ENCODE peak calls at places on chromosomes 4 and X, in ten cellular contexts. J, T, L, P, M, A, F, G, S and V are unnamed samples. For H3K27me3, the result is how much of the 10 kb centered on the place peaks cover.

GRCh38 chrX:19613645-19614323 is 98.5 kb upstream of the MAP3K15 start:
- DNase-seq in J (no peak), T (no peak), L (no peak), P (no peak), M (no peak), A (peak), F (no peak), G (no peak), S (no peak), V (no peak)

GRCh38 chr4:85756938-85757337 is 282.0 kb downstream of the ARHGAP24 start:
- DNase-seq in J (no peak), T (peak), L (no peak), P (no peak), M (peak), A (no peak), F (no peak), G (no peak), S (peak), V (no peak)

GRCh38 chr4:108141213-108142045 is 27.3 kb downstream of the LEF1 start:
- DNase-seq in J (no peak), T (no peak), L (no peak), P (no peak), M (no peak), A (no peak), F (no peak), G (no peak), S (no peak), V (no peak)

GRCh38 chr4:115272585-115272984 is 159.2 kb upstream of the NDST4 start:
- DNase-seq in J (no peak), T (no peak), L (no peak), P (no peak), M (no peak), A (no peak), F (no peak), G (no peak), S (no peak), V (no peak)

GRCh38 chrX:125219852-125220251 is 99.8 kb upstream of the TEX13C start:
- DNase-seq in J (no peak), T (no peak), L (no peak), P (no peak), M (no peak), A (no peak), F (no peak), G (no peak), S (no peak), V (no peak)

GRCh38 chr4:168475745-168476144 is 4.5 kb downstream of the DDX60L start:
- DNase-seq in J (no peak), T (no peak), L (no peak), P (no peak), M (no peak), A (no peak), F (no peak), G (no peak), S (peak), V (no peak)

GRCh38 chrX:109990582-109991276 is 12.2 kb upstream of the TMEM164 start:
- DNase-seq in J (no peak), T (no peak), L (no peak), P (no peak), M (no peak), A (no peak), F (no peak), G (no peak), S (no peak), V (no peak)

GRCh38 chr4:38132843-38133662 is 172.9 kb downstream of the PTTG2 start:
- DNase-seq in J (no peak), T (no peak), L (no peak), P (peak), M (no peak), A (no peak), F (no peak), G (no peak), S (no peak), V (no peak)

GRCh38 chrX:107724653-107725052 is 50.9 kb downstream of the TSC22D3 start:
- DNase-seq in J (no peak), T (no peak), L (no peak), P (no peak), M (no peak), A (no peak), F (no peak), G (no peak), S (no peak), V (no peak)

GRCh38 chrX:153706799-153707198 is 17.4 kb downstream of the BCAP31 start:
- DNase-seq in J (no peak), T (no peak), L (no peak), P (no peak), M (no peak), A (no peak), F (no peak), G (no peak), S (no peak), V (no peak)

GRCh38 chrX:142977128-142977914 is 48.4 kb upstream of the SPANXN4 start:
- DNase-seq in J (no peak), T (no peak), L (no peak), P (no peak), M (no peak), A (no peak), F (no peak), G (no peak), S (no peak), V (no peak)

GRCh38 chr4:173135241-173135847 is 33.3 kb upstream of the GALNT7 start:
- DNase-seq in J (no peak), T (peak), L (no peak), P (no peak), M (no peak), A (no peak), F (no peak), G (no peak), S (no peak), V (no peak)

GRCh38 chr4:156193800-156194199 is 240.1 kb upstream of the CTSO start:
- DNase-seq in J (peak), T (peak), L (no peak), P (no peak), M (no peak), A (no peak), F (no peak), G (no peak), S (no peak), V (no peak)

GRCh38 chr4:15109583-15109982 is 107.3 kb downstream of the CPEB2 start:
- DNase-seq in J (no peak), T (no peak), L (no peak), P (no peak), M (no peak), A (no peak), F (no peak), G (no peak), S (no peak), V (no peak)

GRCh38 chr4:78496021-78496643 is 55.4 kb upstream of the ANXA3 start:
- DNase-seq in J (no peak), T (no peak), L (no peak), P (no peak), M (no peak), A (no peak), F (no peak), G (no peak), S (no peak), V (no peak)

GRCh38 chr4:122341906-122342305 is 36.9 kb upstream of the ADAD1 start:
- DNase-seq in J (no peak), T (peak), L (no peak), P (no peak), M (no peak), A (no peak), F (no peak), G (no peak), S (no peak), V (no peak)

GRCh38 chr4:22129454-22130075 is 181.0 kb upstream of the KCNIP4 start:
- DNase-seq in J (no peak), T (peak), L (peak), P (peak), M (no peak), A (no peak), F (peak), G (peak), S (peak), V (no peak)

GRCh38 chrX:149570668-149571067 is 16.6 kb downstream of the MAGEA9B start:
- DNase-seq in J (no peak), T (peak), L (no peak), P (no peak), M (no peak), A (no peak), F (no peak), G (no peak), S (no peak), V (no peak)

GRCh38 chrX:18620349-18620748 is 51.6 kb downstream of the RS1 start:
- DNase-seq in J (no peak), T (no peak), L (no peak), P (no peak), M (no peak), A (no peak), F (no peak), G (no peak), S (peak), V (no peak)

GRCh38 chr4:112431158-112431557 is 84.8 kb downstream of the NEUROG2 start:
- DNase-seq in J (no peak), T (no peak), L (no peak), P (no peak), M (no peak), A (no peak), F (no peak), G (no peak), S (no peak), V (no peak)

GRCh38 chrX:136028383-136028984 is 43.2 kb downstream of the SLC9A6 start:
- DNase-seq in J (no peak), T (peak), L (no peak), P (no peak), M (peak), A (no peak), F (peak), G (peak), S (peak), V (peak)

GRCh38 chrX:3549442-3549875 is 164.0 kb downstream of the PRKX start:
- DNase-seq in J (no peak), T (peak), L (no peak), P (no peak), M (peak), A (no peak), F (no peak), G (no peak), S (peak), V (no peak)

DNA sequence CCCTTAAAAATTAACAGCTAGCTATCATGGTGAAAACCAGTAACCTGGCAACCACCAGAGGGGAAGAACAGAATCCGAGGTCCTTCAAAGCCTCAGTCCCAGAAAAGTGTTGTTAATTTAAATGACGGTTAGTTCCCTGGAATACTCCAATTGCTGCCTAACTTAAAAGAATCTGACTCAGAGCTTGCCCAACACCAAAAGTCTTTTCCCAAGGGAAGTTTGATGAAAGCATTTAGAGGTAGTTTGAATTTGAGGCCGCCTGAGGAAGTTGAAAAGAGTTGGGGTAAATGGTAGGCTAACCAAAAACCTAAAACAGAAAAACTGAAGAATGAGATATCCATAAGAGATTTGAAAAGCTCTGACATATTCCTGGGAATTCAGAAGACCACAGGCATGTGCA is 46.6 kb downstream of the IL13RA2 start:
- DNase-seq in J (no peak), T (no peak), L (no peak), P (no peak), M (no peak), A (no peak), F (no peak), G (no peak), S (no peak), V (no peak)
- H3K27me3 ChIP-seq in J (under half), T (under half), L (under half), P (under half), M (under half), A (under half), F (under half), G (under half), S (under half), V (under half)

DNA sequence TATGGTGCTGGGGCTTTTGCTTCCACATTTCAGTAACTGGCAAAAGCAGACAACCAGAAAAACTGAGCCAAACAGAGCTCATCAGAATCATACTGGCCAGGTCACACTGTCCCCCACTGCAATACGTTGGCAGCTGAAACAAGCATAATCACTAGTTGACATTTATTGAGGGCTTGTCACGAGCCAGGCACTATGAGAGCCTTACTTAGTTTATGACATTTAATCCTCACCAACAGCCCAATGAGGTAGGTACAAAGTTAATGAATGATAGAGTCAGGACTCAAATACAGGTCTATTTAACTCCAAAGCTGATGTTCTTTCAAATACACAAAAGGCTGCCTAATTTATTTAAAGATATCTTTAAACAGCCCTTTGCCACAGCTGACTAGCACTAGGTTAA is 174.0 kb upstream of the MBNL3 start:
- DNase-seq in J (no peak), T (no peak), L (no peak), P (no peak), M (no peak), A (no peak), F (no peak), G (no peak), S (no peak), V (no peak)
- H3K27me3 ChIP-seq in J (under half), T (under half), L (under half), P (under half), M (under half), A (under half), F (under half), G (under half), S (under half), V (under half)

DNA sequence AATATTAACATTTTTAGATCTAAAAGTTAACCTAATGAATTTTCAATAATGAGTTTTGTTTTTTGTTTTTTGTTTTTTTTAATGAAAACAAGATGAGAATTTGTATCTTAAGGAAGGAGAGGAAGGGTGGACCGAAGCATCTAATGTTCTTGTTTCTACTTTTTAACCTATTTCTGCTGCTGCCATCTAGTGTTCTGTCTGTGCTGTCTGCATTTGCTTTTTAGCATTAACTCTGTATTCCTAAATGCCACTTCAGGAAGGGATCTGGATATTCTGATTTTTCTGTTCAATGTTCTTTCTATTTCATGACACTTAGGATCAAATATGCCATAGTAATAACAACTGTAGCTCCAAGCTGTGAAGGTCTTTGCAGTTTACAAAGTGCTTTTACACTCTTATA is 161.7 kb downstream of the BRWD3 start:
- DNase-seq in J (no peak), T (no peak), L (peak), P (no peak), M (no peak), A (no peak), F (no peak), G (peak), S (peak), V (no peak)
- H3K27me3 ChIP-seq in J (under half), T (under half), L (under half), P (under half), M (under half), A (under half), F (under half), G (under half), S (under half), V (under half)

DNA sequence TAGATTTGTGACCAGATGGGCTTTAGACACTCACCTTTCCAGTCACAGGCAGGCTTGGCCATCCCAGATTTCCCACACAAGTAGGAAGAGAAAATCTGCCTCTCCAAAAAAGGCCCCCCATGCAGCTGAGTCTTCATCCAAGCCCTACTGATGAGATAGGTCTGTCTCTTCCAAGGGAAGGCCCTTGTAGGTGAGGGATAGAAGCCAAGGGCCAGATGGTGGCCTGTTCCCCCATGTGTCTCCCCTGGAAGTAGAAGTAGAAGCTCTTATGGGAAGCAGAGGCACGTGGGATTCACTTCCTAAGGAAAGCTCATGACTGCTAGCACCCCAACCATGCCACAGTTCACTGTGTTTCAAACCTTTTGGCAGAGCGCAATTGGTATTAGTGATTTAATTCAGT is 81.5 kb downstream of the REPS2 start:
- DNase-seq in J (no peak), T (no peak), L (no peak), P (no peak), M (no peak), A (no peak), F (no peak), G (no peak), S (no peak), V (no peak)
- H3K27me3 ChIP-seq in J (under half), T (under half), L (under half), P (under half), M (under half), A (under half), F (under half), G (under half), S (under half), V (under half)

DNA sequence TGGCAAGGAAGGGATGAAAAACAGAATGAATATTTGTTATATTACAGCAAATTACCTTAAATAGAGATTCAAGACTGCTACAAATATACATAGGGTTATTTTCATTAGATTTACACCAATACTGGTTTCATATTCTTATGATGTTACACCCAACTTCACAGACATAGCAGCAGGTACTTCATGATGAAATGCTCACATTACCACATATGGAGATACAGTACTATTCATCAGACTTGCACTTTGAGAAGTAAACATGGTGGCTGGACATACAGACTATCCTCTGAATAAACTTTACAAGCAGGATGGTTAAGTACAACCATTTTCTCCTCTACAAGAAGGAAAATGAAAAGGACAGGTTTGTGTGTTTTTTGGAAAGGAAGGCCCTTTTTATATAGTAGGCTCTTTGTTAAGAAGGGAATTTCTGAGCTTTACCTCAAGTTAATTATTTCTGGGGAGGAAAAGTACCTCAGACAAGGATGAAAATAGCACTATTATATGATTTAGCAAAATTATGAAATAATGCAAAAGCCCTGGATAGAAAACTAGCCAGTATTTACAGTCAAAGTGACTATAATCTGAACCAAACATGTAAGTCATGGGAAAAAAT is 12.0 kb upstream of the FAM120C start:
- DNase-seq in J (no peak), T (no peak), L (no peak), P (no peak), M (no peak), A (no peak), F (no peak), G (no peak), S (no peak), V (no peak)
- H3K27me3 ChIP-seq in J (under half), T (under half), L (under half), P (under half), M (under half), A (under half), F (under half), G (under half), S (under half), V (under half)

GRCh38 chr4:7434141-7434765 is 477 bp downstream of the PSAPL1 start:
- DNase-seq in J (no peak), T (no peak), L (no peak), P (no peak), M (no peak), A (no peak), F (no peak), G (no peak), S (no peak), V (no peak)
- H3K27me3 ChIP-seq in J (under half), T (under half), L (under half), P (under half), M (under half), A (under half), F (under half), G (under half), S (under half), V (under half)

DNA sequence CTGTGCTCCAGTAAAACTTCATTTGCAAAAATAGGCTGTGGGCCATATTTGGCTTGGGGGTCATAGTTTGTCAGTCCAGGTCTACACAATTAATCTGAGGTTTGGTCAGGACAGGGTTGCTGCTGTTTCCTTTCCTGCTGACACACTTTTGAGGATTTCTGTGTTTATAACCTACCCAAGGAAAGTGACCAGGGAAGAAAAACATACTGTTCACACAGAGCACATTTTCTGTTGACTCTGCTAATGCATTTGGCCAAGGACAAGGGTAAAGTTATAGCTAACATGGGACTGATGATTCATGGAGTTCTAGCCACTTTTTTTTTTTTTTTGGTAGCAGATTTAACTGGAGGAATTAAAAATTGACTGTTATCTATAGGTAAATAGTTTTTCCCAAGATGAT is 43.9 kb upstream of the GEMIN8 start:
- DNase-seq in J (no peak), T (no peak), L (no peak), P (no peak), M (no peak), A (no peak), F (no peak), G (no peak), S (no peak), V (no peak)
- H3K27me3 ChIP-seq in J (under half), T (under half), L (under half), P (under half), M (under half), A (under half), F (under half), G (under half), S (under half), V (under half)